ENCODE peak calls at places on chromosomes 7 and 10, in ten cellular contexts. X is fibroblast of lung; P is aorta; E is HepG2; W is CD8-positive, alpha-beta memory T cell; N is left ventricle myocardium inferior; S is neuronal stem cell; Z is SJSA1; I is tibial artery; C is SK-N-SH. A is an unnamed sample.

GRCh38 chr10:48792687-48793096 is 108.0 kb downstream of the WDFY4 start:
- DNase-seq in X (peak; percentile 87), P (no peak), E (no peak), W (no peak), N (no peak), S (no peak), Z (peak; percentile 57), I (no peak), C (no peak), A (no peak)

GRCh38 chr7:91424372-91424771 is 160.1 kb downstream of the FZD1 start:
- DNase-seq in X (no peak), P (no peak), E (peak; percentile 2), W (no peak), N (no peak), S (no peak), Z (no peak), I (no peak), C (peak; percentile 47), A (no peak)

GRCh38 chr10:88409236-88409635 is 173.9 kb downstream of the RNLS start:
- DNase-seq in X (peak; percentile 39), P (no peak), E (no peak), W (no peak), N (no peak), S (no peak), Z (no peak), I (no peak), C (no peak), A (no peak)

GRCh38 chr10:26430641-26431163 is 7.4 kb upstream of the APBB1IP start:
- DNase-seq in X (no peak), P (no peak), E (no peak), W (no peak), N (no peak), S (no peak), Z (no peak), I (no peak), C (no peak), A (no peak)

GRCh38 chr10:125782661-125783060 is 7.0 kb upstream of the MMP21 start:
- DNase-seq in X (no peak), P (no peak), E (no peak), W (no peak), N (no peak), S (no peak), Z (no peak), I (no peak), C (no peak), A (no peak)

GRCh38 chr7:151013728-151014497 is 10.4 kb downstream of the ATG9B start:
- DNase-seq in X (peak; percentile 62), P (peak; percentile 88), E (no peak), W (peak; percentile 91), N (peak; percentile 59), S (peak; percentile 88), Z (peak; percentile 22), I (peak; percentile 56), C (peak; percentile 98), A (peak; percentile 93)

GRCh38 chr10:6195376-6195775 is 7.4 kb upstream of the PFKFB3 start:
- DNase-seq in X (peak; percentile 90), P (peak; percentile 79), E (no peak), W (no peak), N (no peak), S (no peak), Z (no peak), I (peak; percentile 72), C (no peak), A (no peak)

GRCh38 chr10:49646256-49646870 is 32.5 kb downstream of the CHAT start:
- DNase-seq in X (no peak), P (no peak), E (no peak), W (no peak), N (no peak), S (no peak), Z (no peak), I (no peak), C (no peak), A (no peak)

GRCh38 chr10:100736809-100737358 is 8.5 kb upstream of the PAX2 start:
- DNase-seq in X (no peak), P (no peak), E (no peak), W (no peak), N (no peak), S (no peak), Z (no peak), I (no peak), C (no peak), A (no peak)

GRCh38 chr10:100736144-100736808 is 9.1 kb upstream of the PAX2 start:
- DNase-seq in X (no peak), P (no peak), E (no peak), W (no peak), N (no peak), S (no peak), Z (no peak), I (no peak), C (no peak), A (no peak)

GRCh38 chr10:100738055-100738827 is 7.1 kb upstream of the PAX2 start:
- DNase-seq in X (no peak), P (no peak), E (no peak), W (no peak), N (no peak), S (no peak), Z (no peak), I (no peak), C (no peak), A (no peak)

GRCh38 chr10:100735345-100736143 is 9.8 kb upstream of the PAX2 start:
- DNase-seq in X (no peak), P (no peak), E (no peak), W (no peak), N (no peak), S (no peak), Z (no peak), I (no peak), C (peak; percentile 65), A (no peak)

GRCh38 chr10:100737359-100738054 is 7.9 kb upstream of the PAX2 start:
- DNase-seq in X (no peak), P (no peak), E (no peak), W (no peak), N (no peak), S (no peak), Z (no peak), I (no peak), C (peak; percentile 55), A (no peak)
- H3K4me3 ChIP-seq in X (no peak overlapping the region), P (no peak overlapping the region), E (no peak overlapping the region), W (no peak overlapping the region), N (peak overlapping the region; percentile 49), S (no peak overlapping the region), Z (no peak overlapping the region), I (peak overlapping the region; percentile 17), C (peak overlapping the region; percentile 2), A (peak overlapping the region; percentile 44)

GRCh38 chr7:158535079-158535478 is 52.5 kb downstream of the PTPRN2 start:
- DNase-seq in X (no peak), P (peak; percentile 1), E (no peak), W (no peak), N (no peak), S (no peak), Z (no peak), I (no peak), C (no peak), A (no peak)

GRCh38 chr7:158531661-158532060 is 56.0 kb downstream of the PTPRN2 start:
- DNase-seq in X (no peak), P (no peak), E (no peak), W (no peak), N (no peak), S (no peak), Z (no peak), I (no peak), C (no peak), A (no peak)

GRCh38 chr7:158534598-158534997 is 53.0 kb downstream of the PTPRN2 start:
- DNase-seq in X (no peak), P (peak; percentile 13), E (no peak), W (no peak), N (no peak), S (no peak), Z (no peak), I (no peak), C (peak; percentile 80), A (no peak)

GRCh38 chr7:158532093-158532627 is 55.5 kb downstream of the PTPRN2 start:
- DNase-seq in X (no peak), P (no peak), E (no peak), W (no peak), N (no peak), S (no peak), Z (no peak), I (no peak), C (no peak), A (no peak)

DNA sequence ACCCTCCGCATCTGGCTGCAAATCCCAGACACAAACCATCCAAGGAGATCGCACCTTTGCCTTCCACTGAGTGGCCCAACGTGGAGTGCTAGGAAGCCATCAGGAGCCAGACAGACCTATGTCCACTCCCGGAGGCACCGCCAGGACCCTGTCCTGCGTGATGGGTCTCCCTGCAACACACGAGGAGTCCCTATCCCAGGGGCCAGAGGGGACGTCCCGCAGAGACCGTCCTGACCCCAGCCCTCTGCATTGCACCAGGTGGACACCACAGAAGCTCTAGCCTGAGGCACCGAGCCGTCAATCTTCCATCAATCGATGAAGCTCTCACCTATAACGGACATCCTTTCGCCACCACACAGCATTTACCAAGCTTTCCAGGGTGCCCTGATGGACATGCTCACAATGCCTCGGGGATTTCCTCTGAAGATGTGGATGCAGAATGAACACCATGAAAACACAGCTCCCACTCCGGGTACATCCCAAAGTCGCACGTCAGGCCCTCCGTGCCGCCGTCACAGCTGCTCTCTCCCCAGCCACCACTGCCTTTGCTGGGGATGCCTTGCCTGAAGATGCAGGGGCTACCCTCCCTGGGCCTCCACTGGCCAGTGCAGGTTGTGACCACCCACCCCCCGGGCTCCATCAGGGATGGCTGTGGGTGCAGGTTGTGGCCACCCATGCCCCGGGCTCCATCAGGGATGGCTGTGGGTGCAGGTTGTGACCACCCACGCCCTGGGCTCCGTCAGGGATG is 54.1 kb downstream of the PTPRN2 start:
- DNase-seq in X (no peak), P (no peak), E (no peak), W (no peak), N (no peak), S (no peak), Z (no peak), I (no peak), C (no peak), A (no peak)
- H3K9me3 ChIP-seq in X (no peaks in the 10 kb centered on the region), P (no peaks in the 10 kb centered on the region), E (no peaks in the 10 kb centered on the region), W (no peaks in the 10 kb centered on the region), N (no peaks in the 10 kb centered on the region), S (no peaks in the 10 kb centered on the region), Z (no peaks in the 10 kb centered on the region), I (no peaks in the 10 kb centered on the region), C (no peaks in the 10 kb centered on the region), A (no peaks in the 10 kb centered on the region)

GRCh38 chr7:8128457-8129322 is 133.3 kb downstream of the ICA1 start:
- DNase-seq in X (no peak), P (no peak), E (no peak), W (no peak), N (no peak), S (no peak), Z (no peak), I (no peak), C (no peak), A (no peak)
- H3K4me1 ChIP-seq in X (no peaks in the 10 kb centered on the region), P (no peaks in the 10 kb centered on the region), E (peaks cover 19% of the 10 kb centered on the region), W (peaks cover 93% of the 10 kb centered on the region), N (no peaks in the 10 kb centered on the region), S (no peaks in the 10 kb centered on the region), Z (no peaks in the 10 kb centered on the region), I (no peaks in the 10 kb centered on the region), C (no peaks in the 10 kb centered on the region), A (peaks cover 84% of the 10 kb centered on the region)

DNA sequence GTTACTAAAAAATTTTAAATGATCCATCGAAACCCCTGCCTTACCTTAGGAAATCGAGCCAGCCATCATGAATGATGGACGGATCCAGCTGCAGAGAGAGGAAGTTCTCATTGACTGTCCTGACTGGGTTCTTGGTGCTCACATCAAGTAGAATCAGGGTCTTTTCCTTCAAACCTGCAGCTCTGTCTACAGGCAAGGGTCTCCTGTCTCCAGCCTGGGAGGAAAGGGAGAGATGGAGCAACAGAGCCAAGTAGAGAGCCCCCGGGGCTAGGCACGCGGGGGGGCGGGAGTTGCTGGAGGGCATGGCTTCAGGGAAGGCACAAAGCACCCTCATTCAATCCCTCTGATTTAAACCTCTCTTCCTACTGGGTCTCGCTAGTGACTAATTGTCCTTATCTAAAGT is at the start of gene HPSE2:
- DNase-seq in X (no peak), P (no peak), E (no peak), W (no peak), N (no peak), S (no peak), Z (no peak), I (no peak), C (peak; percentile 19), A (no peak)
- H3K4me3 ChIP-seq in X (peak within 1 kb of the TSS; percentile 66), P (peak within 1 kb of the TSS; percentile 28), E (no peak within 1 kb of the TSS), W (peak within 1 kb of the TSS; percentile 39), N (peak within 1 kb of the TSS; percentile 65), S (peak within 1 kb of the TSS; percentile 82), Z (no peak within 1 kb of the TSS), I (peak within 1 kb of the TSS; percentile 60), C (no peak within 1 kb of the TSS), A (no peak within 1 kb of the TSS)

A was measured in effector memory CD4-positive, alpha-beta T cell.